ENCODE peak calls at places on chromosomes 7 and 10, in six cellular contexts. Q is left ventricle myocardium inferior, N is IMR-90, R is HCT116, S is tibial artery, M is cardiac muscle cell. J is an unnamed sample.

GRCh38 chr7:7719235-7719634 is 828 bp upstream of the RPA3 start:
- DNase-seq in Q (no peak), N (peak; percentile 99), R (peak; percentile 26), S (no peak), M (no peak), J (peak; percentile 92)

GRCh38 chr10:43202224-43202656 is 64.0 kb downstream of the CSGALNACT2 start:
- DNase-seq in Q (no peak), N (no peak), R (peak; percentile 31), S (peak; percentile 21), M (peak; percentile 51), J (no peak)

GRCh38 chr7:100602889-100603696 is 930 bp downstream of the PCOLCE start:
- DNase-seq in Q (peak; percentile 84), N (peak; percentile 82), R (no peak), S (peak; percentile 88), M (peak; percentile 76), J (no peak)

GRCh38 chr10:120598377-120598776 is 141.3 kb downstream of the PLPP4 start:
- DNase-seq in Q (no peak), N (no peak), R (no peak), S (no peak), M (no peak), J (no peak)

GRCh38 chr7:18768256-18768655 is 272.7 kb downstream of the HDAC9 start:
- DNase-seq in Q (no peak), N (peak; percentile 55), R (no peak), S (no peak), M (no peak), J (no peak)

GRCh38 chr7:137996386-137996851 is 5.5 kb downstream of the CREB3L2 start:
- DNase-seq in Q (peak; percentile 68), N (peak; percentile 68), R (no peak), S (peak; percentile 51), M (no peak), J (no peak)

GRCh38 chr7:42831051-42831952 is 80.6 kb downstream of the C7orf25 start:
- DNase-seq in Q (peak; percentile 17), N (peak; percentile 44), R (peak; percentile 7), S (peak; percentile 25), M (peak; percentile 50), J (peak; percentile 1)

GRCh38 chr10:63137306-63137705 is 4.2 kb downstream of the NRBF2 start:
- DNase-seq in Q (no peak), N (peak; percentile 69), R (no peak), S (no peak), M (no peak), J (no peak)

GRCh38 chr7:106166651-106167342 is 54.7 kb upstream of the SYPL1 start:
- DNase-seq in Q (no peak), N (peak; percentile 83), R (peak; percentile 68), S (no peak), M (peak; percentile 79), J (no peak)

GRCh38 chr7:23273141-23273599 is 26.0 kb upstream of the MALSU1 start:
- DNase-seq in Q (peak; percentile 82), N (peak; percentile 96), R (peak; percentile 93), S (peak; percentile 67), M (peak; percentile 92), J (peak; percentile 83)

GRCh38 chr10:69865450-69865849 is 63.7 kb downstream of the COL13A1 start:
- DNase-seq in Q (no peak), N (no peak), R (no peak), S (no peak), M (no peak), J (no peak)

GRCh38 chr7:90698616-90699015 is 102.5 kb downstream of the CDK14 start:
- DNase-seq in Q (no peak), N (no peak), R (no peak), S (no peak), M (no peak), J (no peak)

GRCh38 chr7:48839108-48839507 is 85.2 kb upstream of the CDC14C start:
- DNase-seq in Q (no peak), N (no peak), R (no peak), S (no peak), M (no peak), J (no peak)

DNA sequence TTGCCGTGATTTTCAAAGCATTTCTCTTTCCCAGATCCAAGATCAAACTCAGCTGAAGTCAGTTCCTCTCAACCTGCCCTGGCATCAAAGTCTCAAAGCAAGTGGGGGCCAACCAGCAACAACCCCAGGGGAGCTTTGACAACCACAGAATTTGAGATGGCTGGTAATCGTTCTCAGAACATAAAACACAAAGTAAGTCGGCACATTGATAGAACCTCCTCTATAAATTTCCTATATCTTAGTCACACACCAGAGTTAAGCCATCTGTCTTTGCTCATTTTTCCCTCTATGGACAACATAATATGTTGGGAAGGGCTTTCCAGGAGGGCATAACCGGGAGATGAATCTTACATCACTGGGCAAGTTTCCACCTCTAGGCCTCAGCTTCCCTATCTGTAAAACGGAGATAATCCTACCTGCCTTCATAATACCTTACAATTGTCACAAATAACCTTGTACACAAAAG is 1.2 kb upstream of the DNAJC9 start:
- DNase-seq in Q (no peak), N (no peak), R (no peak), S (no peak), M (no peak), J (no peak)
- H3K27ac ChIP-seq in Q (peak overlapping the region; percentile 81), N (peak overlapping the region; percentile 48), R (peak overlapping the region; percentile 92), S (peak overlapping the region; percentile 83), M (peak overlapping the region; percentile 67), J (peak overlapping the region; percentile 84)

GRCh38 chr10:128727114-128727513 is 600.9 kb upstream of the MKI67 start:
- DNase-seq in Q (no peak), N (no peak), R (no peak), S (no peak), M (no peak), J (no peak)
- H3K27ac ChIP-seq in Q (no peak overlapping the region), N (no peak overlapping the region), R (no peak overlapping the region), S (no peak overlapping the region), M (no peak overlapping the region), J (no peak overlapping the region)

DNA sequence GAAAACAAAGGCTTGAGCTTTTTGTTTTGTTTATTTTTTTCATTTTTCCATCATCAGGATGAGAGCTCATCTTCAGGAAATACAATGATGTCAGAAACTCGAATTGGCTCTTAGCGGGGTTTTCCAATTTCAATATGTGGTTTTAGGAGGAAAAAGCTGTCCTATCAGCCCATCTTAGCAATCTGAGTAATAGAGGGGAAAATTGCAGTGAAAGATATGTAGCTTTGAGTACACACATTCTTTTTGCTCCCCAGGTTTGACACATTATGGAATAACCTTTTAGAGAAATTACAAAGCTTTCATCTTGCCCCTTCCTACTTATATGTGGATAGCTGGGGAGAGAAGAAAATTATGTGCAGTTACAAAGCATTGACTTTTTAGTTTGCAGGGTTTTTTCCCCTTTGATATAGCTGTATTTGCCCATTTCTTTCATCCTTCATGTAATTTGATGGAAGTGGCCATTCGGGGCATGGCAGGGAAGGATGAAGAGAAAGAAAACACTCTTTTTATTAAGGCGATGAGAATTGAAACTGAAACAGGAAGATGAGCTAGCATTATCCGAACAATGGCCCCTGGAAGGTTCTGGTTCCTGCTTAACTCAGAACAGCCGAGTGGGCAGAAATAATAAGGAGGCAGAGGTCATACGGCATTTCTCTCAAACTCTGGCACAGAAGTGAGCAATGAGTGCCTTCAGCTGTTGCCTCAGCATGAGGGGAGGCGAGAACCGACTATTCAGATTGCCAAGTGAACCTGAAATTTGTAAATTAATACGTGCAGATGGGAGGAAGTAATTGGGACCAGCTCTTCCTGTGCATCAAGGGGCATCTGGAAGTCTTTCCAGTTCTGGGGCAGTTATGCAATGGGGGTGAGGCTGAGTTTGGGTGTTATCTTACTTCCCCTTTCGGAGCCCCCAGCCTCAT is 113.3 kb upstream of the MYO3A start:
- DNase-seq in Q (no peak), N (no peak), R (no peak), S (no peak), M (no peak), J (no peak)
- H3K27ac ChIP-seq in Q (no peak overlapping the region), N (no peak overlapping the region), R (no peak overlapping the region), S (no peak overlapping the region), M (no peak overlapping the region), J (no peak overlapping the region)

GRCh38 chr10:97582169-97582568 is 2.0 kb upstream of the HOGA1 start:
- DNase-seq in Q (no peak), N (no peak), R (no peak), S (no peak), M (no peak), J (no peak)
- H3K27ac ChIP-seq in Q (peak overlapping the region; percentile 94), N (no peak overlapping the region), R (no peak overlapping the region), S (no peak overlapping the region), M (no peak overlapping the region), J (no peak overlapping the region)

GRCh38 chr10:32995751-32996150 is 37.7 kb upstream of the ITGB1 start:
- DNase-seq in Q (no peak), N (peak; percentile 44), R (no peak), S (no peak), M (no peak), J (no peak)
- H3K27ac ChIP-seq in Q (peak overlapping the region; percentile 74), N (no peak overlapping the region), R (no peak overlapping the region), S (peak overlapping the region; percentile 54), M (no peak overlapping the region), J (no peak overlapping the region)

GRCh38 chr7:107593025-107593410 is 13.0 kb downstream of the BCAP29 start:
- DNase-seq in Q (no peak), N (no peak), R (no peak), S (no peak), M (peak; percentile 41), J (no peak)

GRCh38 chr7:107592361-107593024 is 12.4 kb downstream of the BCAP29 start:
- DNase-seq in Q (no peak), N (peak; percentile 86), R (no peak), S (no peak), M (no peak), J (no peak)

GRCh38 chr7:107597582-107597916 is 17.5 kb downstream of the BCAP29 start:
- DNase-seq in Q (no peak), N (no peak), R (no peak), S (no peak), M (no peak), J (no peak)

GRCh38 chr7:107596881-107597581 is 17.0 kb downstream of the BCAP29 start:
- DNase-seq in Q (no peak), N (no peak), R (no peak), S (no peak), M (no peak), J (no peak)

DNA sequence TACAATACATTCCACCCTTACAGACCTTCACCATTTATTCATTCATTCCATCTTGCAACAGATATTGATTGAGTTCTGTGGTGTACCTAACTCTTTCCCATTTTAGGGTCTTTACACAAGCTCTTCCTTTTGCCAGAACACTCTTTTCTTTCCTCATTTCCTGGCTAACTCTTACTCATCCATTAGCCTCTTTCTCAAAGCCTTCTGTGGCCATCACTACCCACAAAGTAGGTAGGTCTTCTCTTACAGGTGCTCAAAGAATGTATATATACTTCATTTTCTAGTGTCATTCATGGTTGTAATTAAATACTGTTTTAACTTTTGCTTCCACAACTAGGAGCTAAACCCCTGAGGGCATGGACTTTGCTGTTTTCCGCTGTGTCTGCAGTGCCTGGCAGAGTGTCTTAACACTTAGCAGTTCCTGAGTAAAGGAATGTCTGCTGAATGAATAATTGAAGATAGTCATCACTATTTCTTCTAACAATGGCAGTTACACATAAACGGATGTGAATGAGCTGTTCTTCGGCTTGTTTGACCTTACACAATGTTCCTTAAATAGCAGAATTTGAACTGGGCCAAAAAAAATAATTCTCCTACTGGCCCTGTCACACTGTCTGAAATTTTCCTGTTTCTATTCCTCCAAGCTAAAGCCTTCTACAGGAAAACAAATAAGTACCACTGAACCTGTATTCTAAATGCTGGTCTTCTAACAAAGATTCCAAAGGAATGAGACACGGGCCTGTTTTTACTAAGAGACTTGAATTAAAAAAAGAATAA is 15.1 kb downstream of the BCAP29 start:
- DNase-seq in Q (no peak), N (peak; percentile 94), R (no peak), S (no peak), M (no peak), J (peak; percentile 83)
- H3K27ac ChIP-seq in Q (peak overlapping the region; percentile 80), N (peak overlapping the region; percentile 5), R (no peak overlapping the region), S (peak overlapping the region; percentile 72), M (no peak overlapping the region), J (peak overlapping the region; percentile 86)

DNA sequence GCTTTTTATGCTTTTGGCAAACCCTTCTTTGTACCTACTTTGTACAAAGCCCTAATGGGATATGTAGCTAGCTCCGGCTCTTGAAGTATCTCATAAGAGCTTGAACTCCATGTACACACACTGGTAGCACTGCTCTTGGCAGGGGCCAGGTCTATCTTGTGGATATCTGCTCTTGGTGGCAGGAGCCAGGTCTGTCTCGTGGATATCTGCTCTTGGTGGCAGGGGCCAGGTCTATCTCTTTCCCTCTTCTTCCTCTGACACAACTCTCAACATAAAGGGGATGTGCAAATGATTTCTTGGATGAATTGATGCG is 91.9 kb downstream of the WNT2 start:
- DNase-seq in Q (no peak), N (no peak), R (no peak), S (no peak), M (no peak), J (no peak)
- H3K27ac ChIP-seq in Q (no peak overlapping the region), N (peak overlapping the region; percentile 98), R (no peak overlapping the region), S (no peak overlapping the region), M (peak overlapping the region; percentile 87), J (no peak overlapping the region)

J was measured in epithelial cell of prostate.